ENCODE peak calls at places on chromosomes 11 and 22, in seven cellular contexts. One of them, this sample, is unnamed.

GRCh38 chr22:45185718-45186511 is 22.2 kb downstream of the NUP50 start:
- DNase-seq in body of pancreas: no peak
- DNase-seq in heart right ventricle: no peak
- DNase-seq in transverse colon: no peak
- DNase-seq in effector memory CD4-positive, alpha-beta T cell: no peak
- DNase-seq in SJSA1: no peak
- DNase-seq in prostate gland: no peak
- DNase-seq in this sample: no peak

GRCh38 chr22:19178659-19179471 is at the start of gene SLC25A1:
- DNase-seq in effector memory CD4-positive, alpha-beta T cell: peak; percentile 62
- DNase-seq in heart right ventricle: peak; percentile 90
- DNase-seq in prostate gland: peak; percentile 89
- DNase-seq in SJSA1: peak; percentile 89
- DNase-seq in transverse colon: peak; percentile 96
- DNase-seq in body of pancreas: peak; percentile 94
- DNase-seq in this sample: peak; percentile 77

GRCh38 chr22:22692707-22693530 is 48.5 kb downstream of the GGTLC2 start:
- DNase-seq in prostate gland: peak; percentile 17
- DNase-seq in transverse colon: peak; percentile 84
- DNase-seq in heart right ventricle: no peak
- DNase-seq in effector memory CD4-positive, alpha-beta T cell: peak; percentile 38
- DNase-seq in body of pancreas: peak; percentile 86
- DNase-seq in SJSA1: no peak
- DNase-seq in this sample: peak; percentile 49

GRCh38 chr11:11973866-11974265 is 34.6 kb downstream of the DKK3 start:
- DNase-seq in body of pancreas: no peak
- DNase-seq in heart right ventricle: no peak
- DNase-seq in SJSA1: no peak
- DNase-seq in prostate gland: no peak
- DNase-seq in transverse colon: no peak
- DNase-seq in effector memory CD4-positive, alpha-beta T cell: no peak
- DNase-seq in this sample: no peak

GRCh38 chr22:37701121-37701786 is 4.4 kb downstream of the TRIOBP start:
- DNase-seq in SJSA1: no peak
- DNase-seq in transverse colon: no peak
- DNase-seq in body of pancreas: peak; percentile 33
- DNase-seq in effector memory CD4-positive, alpha-beta T cell: no peak
- DNase-seq in prostate gland: no peak
- DNase-seq in heart right ventricle: no peak
- DNase-seq in this sample: no peak

GRCh38 chr11:45252877-45253276 is 33.3 kb downstream of the SYT13 start:
- DNase-seq in transverse colon: no peak
- DNase-seq in body of pancreas: no peak
- DNase-seq in prostate gland: no peak
- DNase-seq in SJSA1: no peak
- DNase-seq in heart right ventricle: no peak
- DNase-seq in effector memory CD4-positive, alpha-beta T cell: no peak
- DNase-seq in this sample: no peak

GRCh38 chr11:64447717-64448598 is 89.0 kb downstream of the RPS6KA4 start:
- DNase-seq in heart right ventricle: peak; percentile 17
- DNase-seq in effector memory CD4-positive, alpha-beta T cell: no peak
- DNase-seq in prostate gland: peak; percentile 74
- DNase-seq in transverse colon: peak; percentile 36
- DNase-seq in SJSA1: no peak
- DNase-seq in body of pancreas: peak; percentile 86
- DNase-seq in this sample: no peak

GRCh38 chr22:39283312-39284141 is 35.9 kb downstream of the RPL3 start:
- DNase-seq in body of pancreas: peak; percentile 43
- DNase-seq in SJSA1: peak; percentile 80
- DNase-seq in transverse colon: peak; percentile 25
- DNase-seq in prostate gland: no peak
- DNase-seq in effector memory CD4-positive, alpha-beta T cell: no peak
- DNase-seq in heart right ventricle: peak; percentile 74
- DNase-seq in this sample: no peak

GRCh38 chr11:68643576-68643975 is 40.8 kb upstream of the GAL start:
- DNase-seq in heart right ventricle: no peak
- DNase-seq in SJSA1: no peak
- DNase-seq in prostate gland: no peak
- DNase-seq in body of pancreas: no peak
- DNase-seq in effector memory CD4-positive, alpha-beta T cell: no peak
- DNase-seq in transverse colon: no peak
- DNase-seq in this sample: no peak

GRCh38 chr11:43543313-43543712 is 137.2 kb upstream of the HSD17B12 start:
- DNase-seq in transverse colon: no peak
- DNase-seq in heart right ventricle: no peak
- DNase-seq in prostate gland: no peak
- DNase-seq in effector memory CD4-positive, alpha-beta T cell: no peak
- DNase-seq in SJSA1: no peak
- DNase-seq in body of pancreas: no peak
- DNase-seq in this sample: no peak

GRCh38 chr22:38782402-38783094 is 11.4 kb downstream of the DNAL4 start:
- DNase-seq in SJSA1: no peak
- DNase-seq in transverse colon: no peak
- DNase-seq in effector memory CD4-positive, alpha-beta T cell: no peak
- DNase-seq in body of pancreas: no peak
- DNase-seq in heart right ventricle: no peak
- DNase-seq in prostate gland: no peak
- DNase-seq in this sample: no peak

GRCh38 chr11:30171661-30172060 is 59.2 kb upstream of the FSHB start:
- DNase-seq in effector memory CD4-positive, alpha-beta T cell: no peak
- DNase-seq in heart right ventricle: no peak
- DNase-seq in SJSA1: no peak
- DNase-seq in body of pancreas: peak; percentile 12
- DNase-seq in transverse colon: no peak
- DNase-seq in prostate gland: no peak
- DNase-seq in this sample: no peak

GRCh38 chr11:74860743-74861142 is 88.1 kb downstream of the XRRA1 start:
- DNase-seq in prostate gland: no peak
- DNase-seq in heart right ventricle: no peak
- DNase-seq in body of pancreas: no peak
- DNase-seq in effector memory CD4-positive, alpha-beta T cell: no peak
- DNase-seq in SJSA1: no peak
- DNase-seq in transverse colon: no peak
- DNase-seq in this sample: no peak

GRCh38 chr11:74866557-74866956 is 82.3 kb downstream of the XRRA1 start:
- DNase-seq in effector memory CD4-positive, alpha-beta T cell: no peak
- DNase-seq in body of pancreas: no peak
- DNase-seq in prostate gland: no peak
- DNase-seq in SJSA1: no peak
- DNase-seq in heart right ventricle: no peak
- DNase-seq in transverse colon: no peak
- DNase-seq in this sample: no peak

DNA sequence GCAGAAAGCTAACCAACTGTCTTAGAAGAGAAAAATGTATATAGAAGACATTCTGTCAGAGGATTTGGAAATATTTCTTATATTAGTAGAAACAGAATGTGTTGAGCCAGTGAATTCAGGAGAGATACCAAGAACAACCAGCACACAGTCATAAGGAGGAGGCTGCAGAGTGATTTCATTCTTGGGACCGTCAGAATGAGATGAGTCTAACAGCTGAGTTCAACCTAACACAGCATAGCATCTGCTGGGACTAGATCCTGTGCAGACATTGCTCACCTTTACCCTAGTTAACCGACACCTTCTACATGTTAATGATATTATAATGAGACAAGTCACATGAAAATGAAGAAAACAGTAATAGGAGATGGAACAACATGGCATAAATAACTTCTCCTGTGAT is 85.5 kb downstream of the XRRA1 start:
- DNase-seq in transverse colon: no peak
- DNase-seq in heart right ventricle: no peak
- DNase-seq in body of pancreas: no peak
- DNase-seq in SJSA1: no peak
- DNase-seq in effector memory CD4-positive, alpha-beta T cell: no peak
- DNase-seq in prostate gland: no peak
- DNase-seq in this sample: no peak
- H3K9me3 ChIP-seq in transverse colon: peaks cover 32% of the 10 kb centered on the region
- H3K9me3 ChIP-seq in heart right ventricle: peaks cover 8% of the 10 kb centered on the region
- H3K9me3 ChIP-seq in body of pancreas: peaks cover 39% of the 10 kb centered on the region
- H3K9me3 ChIP-seq in SJSA1: peaks cover 3% of the 10 kb centered on the region
- H3K9me3 ChIP-seq in effector memory CD4-positive, alpha-beta T cell: peaks cover 26% of the 10 kb centered on the region
- H3K9me3 ChIP-seq in prostate gland: peaks cover 5% of the 10 kb centered on the region
- H3K9me3 ChIP-seq in this sample: peaks cover 33% of the 10 kb centered on the region

GRCh38 chr22:47225931-47226633 is 463.6 kb downstream of the TBC1D22A start:
- DNase-seq in body of pancreas: no peak
- DNase-seq in transverse colon: no peak
- DNase-seq in SJSA1: no peak
- DNase-seq in effector memory CD4-positive, alpha-beta T cell: no peak
- DNase-seq in heart right ventricle: no peak
- DNase-seq in prostate gland: no peak
- DNase-seq in this sample: no peak
- H3K9me3 ChIP-seq in body of pancreas: no peaks in the 10 kb centered on the region
- H3K9me3 ChIP-seq in transverse colon: no peaks in the 10 kb centered on the region
- H3K9me3 ChIP-seq in SJSA1: peaks cover 2% of the 10 kb centered on the region
- H3K9me3 ChIP-seq in effector memory CD4-positive, alpha-beta T cell: no peaks in the 10 kb centered on the region
- H3K9me3 ChIP-seq in heart right ventricle: no peaks in the 10 kb centered on the region
- H3K9me3 ChIP-seq in prostate gland: no peaks in the 10 kb centered on the region
- H3K9me3 ChIP-seq in this sample: no peaks in the 10 kb centered on the region

DNA sequence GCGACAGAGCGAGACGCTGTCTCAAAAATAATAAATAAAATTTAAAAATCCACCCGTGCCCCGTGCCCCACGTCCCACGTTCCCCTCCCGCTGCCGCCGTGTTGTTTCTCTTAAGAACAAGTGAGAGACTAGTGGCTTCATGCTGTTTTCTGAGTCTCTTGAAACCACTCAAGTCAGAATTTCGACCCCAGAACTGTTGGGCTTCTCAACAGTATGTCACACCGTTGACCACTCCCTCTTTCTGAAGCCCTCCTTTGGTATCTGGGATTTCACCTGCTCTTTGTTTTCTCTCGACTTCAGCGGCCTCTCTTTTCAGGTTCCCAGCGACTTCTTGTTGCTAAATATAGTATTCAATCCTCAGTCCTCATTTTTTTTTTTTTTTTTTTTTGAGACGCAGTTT is 974 bp downstream of the PPIL2 start:
- DNase-seq in effector memory CD4-positive, alpha-beta T cell: no peak
- DNase-seq in prostate gland: no peak
- DNase-seq in heart right ventricle: no peak
- DNase-seq in SJSA1: no peak
- DNase-seq in body of pancreas: no peak
- DNase-seq in transverse colon: no peak
- DNase-seq in this sample: no peak
- H3K9me3 ChIP-seq in effector memory CD4-positive, alpha-beta T cell: no peaks in the 10 kb centered on the region
- H3K9me3 ChIP-seq in prostate gland: no peaks in the 10 kb centered on the region
- H3K9me3 ChIP-seq in heart right ventricle: no peaks in the 10 kb centered on the region
- H3K9me3 ChIP-seq in SJSA1: no peaks in the 10 kb centered on the region
- H3K9me3 ChIP-seq in body of pancreas: no peaks in the 10 kb centered on the region
- H3K9me3 ChIP-seq in transverse colon: no peaks in the 10 kb centered on the region
- H3K9me3 ChIP-seq in this sample: no peaks in the 10 kb centered on the region

GRCh38 chr22:48080304-48081165 is 1318.1 kb downstream of the TBC1D22A start:
- DNase-seq in effector memory CD4-positive, alpha-beta T cell: no peak
- DNase-seq in SJSA1: no peak
- DNase-seq in transverse colon: no peak
- DNase-seq in body of pancreas: no peak
- DNase-seq in heart right ventricle: no peak
- DNase-seq in prostate gland: no peak
- DNase-seq in this sample: no peak
- H3K9me3 ChIP-seq in effector memory CD4-positive, alpha-beta T cell: no peaks in the 10 kb centered on the region
- H3K9me3 ChIP-seq in SJSA1: no peaks in the 10 kb centered on the region
- H3K9me3 ChIP-seq in transverse colon: no peaks in the 10 kb centered on the region
- H3K9me3 ChIP-seq in body of pancreas: no peaks in the 10 kb centered on the region
- H3K9me3 ChIP-seq in heart right ventricle: no peaks in the 10 kb centered on the region
- H3K9me3 ChIP-seq in prostate gland: no peaks in the 10 kb centered on the region
- H3K9me3 ChIP-seq in this sample: no peaks in the 10 kb centered on the region

DNA sequence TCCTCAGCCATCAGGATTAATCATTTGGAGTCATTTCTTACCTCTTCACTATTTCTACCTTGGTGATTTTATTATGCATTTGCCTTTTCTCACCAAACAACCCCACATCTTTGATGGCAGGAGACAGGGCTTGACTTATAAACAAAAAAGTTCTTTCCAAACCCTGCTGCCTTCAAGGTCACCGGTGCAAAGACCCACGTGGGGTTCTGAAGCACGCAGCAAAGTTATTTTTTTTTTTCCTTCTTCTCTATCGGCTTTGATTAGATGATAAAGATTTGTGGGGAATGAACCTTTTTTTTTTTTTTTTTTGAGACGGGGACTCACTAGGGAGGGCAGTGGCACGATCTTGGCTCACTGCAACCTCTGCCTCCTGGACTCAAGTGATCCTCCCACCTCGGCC is 44.1 kb downstream of the DRG1 start:
- DNase-seq in heart right ventricle: no peak
- DNase-seq in transverse colon: no peak
- DNase-seq in effector memory CD4-positive, alpha-beta T cell: no peak
- DNase-seq in body of pancreas: no peak
- DNase-seq in prostate gland: no peak
- DNase-seq in SJSA1: no peak
- DNase-seq in this sample: no peak
- H3K9me3 ChIP-seq in heart right ventricle: no peaks in the 10 kb centered on the region
- H3K9me3 ChIP-seq in transverse colon: no peaks in the 10 kb centered on the region
- H3K9me3 ChIP-seq in effector memory CD4-positive, alpha-beta T cell: no peaks in the 10 kb centered on the region
- H3K9me3 ChIP-seq in body of pancreas: no peaks in the 10 kb centered on the region
- H3K9me3 ChIP-seq in prostate gland: no peaks in the 10 kb centered on the region
- H3K9me3 ChIP-seq in SJSA1: no peaks in the 10 kb centered on the region
- H3K9me3 ChIP-seq in this sample: no peaks in the 10 kb centered on the region

GRCh38 chr22:48402591-48403031 is 1425.1 kb downstream of the BRD1 start:
- DNase-seq in prostate gland: no peak
- DNase-seq in body of pancreas: no peak
- DNase-seq in SJSA1: peak; percentile 26
- DNase-seq in transverse colon: no peak
- DNase-seq in heart right ventricle: no peak
- DNase-seq in effector memory CD4-positive, alpha-beta T cell: no peak
- DNase-seq in this sample: no peak
- H3K9me3 ChIP-seq in prostate gland: no peaks in the 10 kb centered on the region
- H3K9me3 ChIP-seq in body of pancreas: no peaks in the 10 kb centered on the region
- H3K9me3 ChIP-seq in SJSA1: no peaks in the 10 kb centered on the region
- H3K9me3 ChIP-seq in transverse colon: no peaks in the 10 kb centered on the region
- H3K9me3 ChIP-seq in heart right ventricle: no peaks in the 10 kb centered on the region
- H3K9me3 ChIP-seq in effector memory CD4-positive, alpha-beta T cell: no peaks in the 10 kb centered on the region
- H3K9me3 ChIP-seq in this sample: no peaks in the 10 kb centered on the region

DNA sequence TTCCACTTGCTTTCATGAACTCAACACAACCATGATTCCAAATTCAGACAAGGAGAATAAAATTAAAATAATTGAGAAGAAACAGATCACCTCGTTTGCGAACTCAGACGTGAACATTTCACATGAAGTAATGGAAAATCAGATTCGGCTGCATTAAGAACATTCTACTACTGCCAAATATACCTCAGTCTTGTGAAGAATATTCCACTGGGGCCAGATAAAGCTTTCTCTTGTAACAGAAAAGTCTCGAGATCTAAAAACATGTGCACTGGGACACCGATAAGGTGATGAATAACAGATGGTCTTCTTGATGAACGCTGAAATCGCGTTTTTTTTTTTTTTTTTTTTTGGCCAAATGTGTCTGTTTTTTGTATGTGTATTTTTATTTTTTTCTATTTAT is 761.1 kb downstream of the BRD1 start:
- DNase-seq in SJSA1: no peak
- DNase-seq in prostate gland: no peak
- DNase-seq in effector memory CD4-positive, alpha-beta T cell: no peak
- DNase-seq in body of pancreas: no peak
- DNase-seq in transverse colon: no peak
- DNase-seq in heart right ventricle: no peak
- DNase-seq in this sample: no peak
- H3K9me3 ChIP-seq in SJSA1: no peaks in the 10 kb centered on the region
- H3K9me3 ChIP-seq in prostate gland: no peaks in the 10 kb centered on the region
- H3K9me3 ChIP-seq in effector memory CD4-positive, alpha-beta T cell: no peaks in the 10 kb centered on the region
- H3K9me3 ChIP-seq in body of pancreas: no peaks in the 10 kb centered on the region
- H3K9me3 ChIP-seq in transverse colon: no peaks in the 10 kb centered on the region
- H3K9me3 ChIP-seq in heart right ventricle: no peaks in the 10 kb centered on the region
- H3K9me3 ChIP-seq in this sample: no peaks in the 10 kb centered on the region

GRCh38 chr11:97880209-97880608 is 1140.5 kb upstream of the CNTN5 start:
- DNase-seq in SJSA1: no peak
- DNase-seq in prostate gland: no peak
- DNase-seq in transverse colon: no peak
- DNase-seq in effector memory CD4-positive, alpha-beta T cell: no peak
- DNase-seq in heart right ventricle: no peak
- DNase-seq in body of pancreas: no peak
- DNase-seq in this sample: no peak
- H3K9me3 ChIP-seq in SJSA1: no peaks in the 10 kb centered on the region
- H3K9me3 ChIP-seq in prostate gland: no peaks in the 10 kb centered on the region
- H3K9me3 ChIP-seq in transverse colon: no peaks in the 10 kb centered on the region
- H3K9me3 ChIP-seq in effector memory CD4-positive, alpha-beta T cell: no peaks in the 10 kb centered on the region
- H3K9me3 ChIP-seq in heart right ventricle: no peaks in the 10 kb centered on the region
- H3K9me3 ChIP-seq in body of pancreas: no peaks in the 10 kb centered on the region
- H3K9me3 ChIP-seq in this sample: peaks cover 2% of the 10 kb centered on the region

This sample was measured in CD4-positive, CD25-positive, alpha-beta regulatory T cell.